ENCODE peak calls at places on chromosomes 16 and 17, in six cellular contexts. D, X, I, H, E and P are unnamed samples.

GRCh38 chr16:84356591-84357116 is 11.7 kb upstream of the ATP2C2 start:
- DNase-seq in H (no peak), I (no peak), X (peak), E (no peak), D (peak), P (no peak)

GRCh38 chr16:57409870-57410585 is 5.5 kb downstream of the CCL17 start:
- DNase-seq in I (no peak), H (peak), X (no peak), D (no peak), E (no peak), P (no peak)

GRCh38 chr16:23833960-23834685 is 1.7 kb upstream of the PRKCB start:
- DNase-seq in I (no peak), X (no peak), D (no peak), H (no peak), E (no peak), P (no peak)

GRCh38 chr17:57579245-57579644 is 165.9 kb downstream of the CCDC182 start:
- DNase-seq in H (no peak), D (no peak), X (no peak), I (no peak), E (no peak), P (no peak)

GRCh38 chr17:41812176-41813038 is at the start of gene FKBP10:
- DNase-seq in X (peak), H (peak), I (peak), E (peak), D (peak), P (peak)

GRCh38 chr16:17277981-17278381 is 192.8 kb downstream of the XYLT1 start:
- DNase-seq in E (no peak), H (peak), I (no peak), X (peak), D (no peak), P (no peak)

GRCh38 chr17:48335858-48336500 is 94.0 kb downstream of the SKAP1 start:
- DNase-seq in X (no peak), E (no peak), D (peak), I (no peak), H (no peak), P (no peak)

GRCh38 chr16:27448531-27449433 is 46.8 kb downstream of the IL21R start:
- DNase-seq in H (no peak), D (no peak), E (no peak), X (no peak), I (no peak), P (no peak)

GRCh38 chr17:9212376-9213310 is 191.3 kb downstream of the NTN1 start:
- DNase-seq in D (no peak), H (no peak), I (no peak), E (no peak), X (no peak), P (no peak)

GRCh38 chr17:19558946-19559345 is 25.3 kb downstream of the SLC47A1 start:
- DNase-seq in I (no peak), D (no peak), E (no peak), H (no peak), X (no peak), P (no peak)

GRCh38 chr17:37743875-37744632 is 805 bp downstream of the HNF1B start:
- DNase-seq in E (no peak), D (no peak), H (peak), I (no peak), X (peak), P (no peak)

GRCh38 chr17:37745801-37746426 is 1.1 kb upstream of the HNF1B start:
- DNase-seq in E (no peak), H (no peak), I (no peak), X (no peak), D (no peak), P (no peak)

GRCh38 chr17:37744633-37744927 is 279 bp downstream of the HNF1B start:
- DNase-seq in X (no peak), E (no peak), H (no peak), D (no peak), I (no peak), P (no peak)

GRCh38 chr17:37746617-37747016 is 1.8 kb upstream of the HNF1B start:
- DNase-seq in H (no peak), X (no peak), D (no peak), E (no peak), I (no peak), P (no peak)

GRCh38 chr17:37744961-37745800 is at the start of gene HNF1B:
- DNase-seq in E (no peak), X (peak), D (no peak), I (no peak), H (peak), P (no peak)
- TF ChIP-seq CTCF in E (no peak), X (peak), D (no peak), I (no peak), H (no peak), P (no peak)

DNA sequence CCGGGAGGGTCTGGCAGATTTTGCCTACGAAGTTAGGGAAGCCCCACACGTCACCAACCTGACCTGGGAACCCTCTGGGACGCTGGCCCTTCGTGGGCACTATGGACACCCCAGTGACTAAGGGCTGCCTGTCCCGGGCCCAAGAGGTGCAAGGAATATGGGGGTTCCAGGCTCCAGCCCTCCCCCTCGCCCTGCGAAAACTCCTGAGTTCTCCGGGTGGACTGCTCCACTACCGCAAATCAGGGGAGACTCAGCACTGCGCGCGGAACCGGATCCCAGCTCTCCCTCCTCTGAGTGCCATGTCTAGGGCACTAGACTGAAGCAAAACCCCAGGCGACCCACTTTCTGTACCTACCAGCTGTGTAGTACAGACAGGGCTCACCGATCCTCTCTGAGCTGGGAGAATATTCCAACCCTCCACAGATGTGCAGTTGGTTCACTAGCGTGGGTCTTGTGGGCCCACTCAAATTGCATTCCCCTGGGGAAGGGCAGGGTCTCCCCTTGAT is at the start of gene ARL5C:
- DNase-seq in E (no peak), D (no peak), X (no peak), I (no peak), H (no peak), P (no peak)
- TF ChIP-seq CTCF in E (no peak), D (no peak), X (no peak), I (no peak), H (no peak), P (no peak)

GRCh38 chr16:6160303-6160702 is 1062.7 kb upstream of the EEF2KMT start:
- DNase-seq in I (no peak), X (no peak), D (no peak), H (no peak), E (no peak), P (no peak)

GRCh38 chr16:6160871-6161270 is 1063.3 kb upstream of the EEF2KMT start:
- DNase-seq in X (no peak), D (no peak), E (no peak), I (no peak), H (no peak), P (no peak)

GRCh38 chr16:6170022-6170421 is 1072.4 kb upstream of the EEF2KMT start:
- DNase-seq in E (no peak), X (no peak), H (no peak), I (no peak), D (no peak), P (no peak)

DNA sequence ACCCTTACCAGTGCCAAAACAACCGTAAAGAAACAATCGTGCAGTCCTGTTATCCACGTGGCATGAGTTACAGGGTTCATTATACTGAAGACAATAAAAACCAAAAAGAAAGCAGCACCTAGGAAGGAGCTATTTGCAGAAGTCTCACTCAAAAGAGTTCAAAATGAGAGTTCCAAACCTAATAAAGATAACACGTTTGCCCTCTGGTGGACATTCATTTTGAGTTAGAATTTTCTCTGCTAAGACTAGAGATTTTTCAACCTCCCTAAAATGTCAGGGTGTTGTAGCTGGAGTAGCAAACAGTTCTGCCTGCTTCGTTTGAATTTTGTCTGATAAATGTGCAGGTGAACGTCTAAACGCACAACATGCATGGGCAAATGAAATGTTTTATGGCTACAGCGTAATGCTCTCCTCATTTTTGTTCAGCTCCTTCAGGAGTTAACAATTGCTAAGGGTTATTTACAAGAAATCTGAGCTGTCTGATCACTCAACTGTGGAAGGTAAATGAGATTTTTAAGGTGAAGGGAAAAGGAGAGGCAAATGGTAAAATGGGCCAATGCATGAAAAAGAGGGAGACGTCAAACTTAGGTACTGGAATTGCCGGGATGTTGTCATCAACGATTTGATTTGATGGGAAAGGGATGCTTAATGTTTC is 1067.9 kb upstream of the EEF2KMT start:
- DNase-seq in D (no peak), H (no peak), E (no peak), X (no peak), I (no peak), P (no peak)
- TF ChIP-seq CTCF in D (no peak), H (no peak), E (no peak), X (peak), I (no peak), P (no peak)

GRCh38 chr17:31486351-31487062 is 95.0 kb downstream of the RAB11FIP4 start:
- DNase-seq in I (no peak), X (no peak), H (no peak), E (no peak), D (no peak), P (no peak)
- TF ChIP-seq CTCF in I (no peak), X (no peak), H (no peak), E (no peak), D (no peak), P (no peak)

GRCh38 chr17:35345926-35346771 is 27.3 kb downstream of the SLFN11 start:
- DNase-seq in I (peak), E (peak), X (peak), H (peak), D (peak), P (no peak)

GRCh38 chr17:35352284-35352683 is 21.1 kb downstream of the SLFN11 start:
- DNase-seq in D (no peak), E (no peak), H (no peak), I (no peak), X (no peak), P (no peak)

GRCh38 chr17:35345445-35345925 is 27.9 kb downstream of the SLFN11 start:
- DNase-seq in E (no peak), X (no peak), H (no peak), I (no peak), D (no peak), P (no peak)

GRCh38 chr17:35350493-35350892 is 22.9 kb downstream of the SLFN11 start:
- DNase-seq in E (no peak), D (no peak), X (no peak), H (no peak), I (no peak), P (no peak)
- TF ChIP-seq CTCF in E (no peak), D (no peak), X (no peak), H (no peak), I (no peak), P (no peak)

DNA sequence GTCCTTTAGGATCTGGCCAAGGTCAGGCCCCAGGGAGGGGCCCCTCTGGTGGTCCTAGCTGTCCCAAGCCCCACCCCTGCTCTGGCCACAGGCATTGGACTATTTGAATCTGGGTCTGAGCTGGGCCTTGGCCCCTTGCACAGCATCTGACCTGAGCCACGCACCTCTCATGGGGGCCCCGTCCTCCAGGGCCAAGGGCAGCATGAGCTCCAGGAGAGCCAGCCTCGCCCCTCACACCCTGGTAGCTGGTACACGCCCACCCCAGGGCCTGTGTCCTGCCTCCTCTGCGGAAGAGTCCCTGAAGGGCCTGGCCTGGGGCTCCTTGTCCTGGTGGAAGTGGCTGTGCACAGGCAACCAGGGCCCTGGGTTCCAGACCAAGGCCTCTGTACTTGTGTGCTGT is 23.8 kb downstream of the ENDOV start:
- DNase-seq in D (no peak), I (no peak), E (no peak), H (no peak), X (no peak), P (no peak)
- TF ChIP-seq CTCF in D (no peak), I (no peak), E (no peak), H (no peak), X (no peak), P (no peak)

DNA sequence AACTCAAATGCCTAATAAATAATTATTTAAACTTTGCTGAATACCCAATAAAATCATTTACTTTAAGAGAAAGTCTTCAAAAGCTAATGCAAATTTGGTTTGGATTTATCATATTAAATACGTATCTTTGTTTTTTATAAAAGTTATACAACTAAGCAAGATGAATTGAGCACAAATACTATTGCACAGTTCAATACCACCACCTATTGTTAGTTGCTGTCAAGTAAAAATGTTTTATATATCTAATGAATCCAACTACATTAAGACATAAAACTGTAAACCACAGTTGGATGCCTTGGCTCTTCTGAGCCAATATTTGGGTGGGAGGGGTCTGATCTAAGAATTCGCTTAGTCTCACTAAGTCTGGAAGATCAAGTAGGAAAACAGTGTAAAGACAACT is 7.7 kb downstream of the FBXL20 start:
- DNase-seq in D (no peak), H (no peak), X (no peak), E (no peak), I (no peak), P (no peak)
- TF ChIP-seq CTCF in D (no peak), H (no peak), X (no peak), E (peak), I (no peak), P (no peak)

DNA sequence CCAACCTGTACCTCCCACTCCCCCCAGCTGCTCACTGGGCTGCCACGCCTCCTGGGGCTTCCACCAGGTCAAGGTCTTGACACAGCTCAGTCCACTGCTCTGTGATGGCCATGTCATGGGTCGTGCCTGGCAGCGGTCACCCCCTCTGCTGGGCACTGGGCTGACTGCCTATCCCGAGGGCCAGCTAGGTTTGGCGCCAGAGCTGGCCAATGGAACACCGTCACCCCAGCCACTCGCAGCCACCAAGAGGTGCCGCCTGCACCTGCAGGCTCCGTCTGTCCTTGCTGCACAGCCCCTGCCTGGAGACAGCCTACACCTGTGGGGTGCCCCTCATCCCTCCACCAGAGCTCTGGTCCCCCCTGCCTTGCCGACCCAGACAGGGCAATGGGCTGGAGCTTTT is 4.5 kb upstream of the RAB40C start:
- DNase-seq in E (peak), D (no peak), H (no peak), X (no peak), I (no peak), P (no peak)
- TF ChIP-seq CTCF in E (no peak), D (peak), H (no peak), X (peak), I (no peak), P (no peak)

GRCh38 chr16:81732699-81733098 is 46.4 kb upstream of the PLCG2 start:
- DNase-seq in H (no peak), I (no peak), D (no peak), E (no peak), X (no peak), P (no peak)
- TF ChIP-seq CTCF in H (no peak), I (no peak), D (no peak), E (no peak), X (no peak), P (no peak)